ENCODE peak calls at places on chromosome 11, in four cellular contexts. I, Y, O and H are unnamed samples.

GRCh38 chr11:65377777-65378176 is 4.7 kb downstream of the SLC25A45 start:
- ATAC-seq in Y (no peak), O (no peak), I (no peak), H (no peak)

GRCh38 chr11:128399186-128399585 is 188.2 kb downstream of the ETS1 start:
- ATAC-seq in Y (no peak), O (no peak), I (no peak), H (no peak)

GRCh38 chr11:102546427-102546826 is 15.9 kb upstream of the MMP7 start:
- ATAC-seq in O (no peak), Y (no peak), I (no peak), H (no peak)

GRCh38 chr11:1650034-1650917 is 20.7 kb downstream of the KRTAP5-5 start:
- ATAC-seq in I (no peak), O (no peak), Y (no peak), H (peak; percentile 77)

GRCh38 chr11:119721129-119722120 is 7.6 kb downstream of the NECTIN1 start:
- ATAC-seq in I (peak; percentile 60), Y (no peak), O (peak; percentile 36), H (peak; percentile 19)

GRCh38 chr11:119282495-119282894 is 34.4 kb downstream of the MCAM start:
- ATAC-seq in O (no peak), Y (no peak), I (no peak), H (no peak)

GRCh38 chr11:64996710-64997380 is at the start of gene BATF2:
- ATAC-seq in O (peak; percentile 97), I (peak; percentile 80), Y (peak; percentile 32), H (peak; percentile 57)

GRCh38 chr11:109583996-109584395 is 162.0 kb downstream of the C11orf87 start:
- ATAC-seq in I (no peak), Y (no peak), O (no peak), H (no peak)